ENCODE peak calls at places on chromosomes 16 and 17, in six cellular contexts. Y, D, P, R, V and A are unnamed samples.

GRCh38 chr17:68457168-68457538 is at the start of gene WIPI1:
- DNase-seq in P (peak; percentile 95), D (no peak), Y (no peak), R (no peak), V (peak; percentile 73), A (peak; percentile 57)

GRCh38 chr17:36532435-36532975 is 2.2 kb downstream of the MYO19 start:
- DNase-seq in V (no peak), P (no peak), Y (no peak), R (no peak), D (no peak), A (no peak)

GRCh38 chr16:88194397-88195020 is 188.2 kb upstream of the ZNF469 start:
- DNase-seq in R (no peak), Y (no peak), D (no peak), P (no peak), V (no peak), A (no peak)

GRCh38 chr17:10309003-10309974 is 63.5 kb downstream of the MYH13 start:
- DNase-seq in P (no peak), D (no peak), V (no peak), R (no peak), Y (no peak), A (no peak)

GRCh38 chr17:81888105-81888987 is 3.0 kb downstream of the ALYREF start:
- DNase-seq in P (no peak), V (no peak), Y (no peak), R (no peak), D (peak; percentile 50), A (no peak)

GRCh38 chr17:15303293-15303692 is 38.1 kb downstream of the TEKT3 start:
- DNase-seq in Y (no peak), R (no peak), D (no peak), P (no peak), V (no peak), A (no peak)

GRCh38 chr17:49512296-49513043 is 17.4 kb downstream of the NGFR start:
- DNase-seq in Y (no peak), V (no peak), R (peak; percentile 48), P (no peak), D (peak; percentile 48), A (no peak)

GRCh38 chr17:34579017-34579946 is at the start of gene TMEM132E:
- DNase-seq in P (no peak), R (peak; percentile 56), V (no peak), D (peak; percentile 73), Y (no peak), A (peak; percentile 29)

GRCh38 chr17:30336369-30337171 is 2.7 kb upstream of the TMIGD1 start:
- DNase-seq in R (peak; percentile 84), Y (peak; percentile 41), P (no peak), V (no peak), D (no peak), A (no peak)

GRCh38 chr16:31157136-31157535 is 7.3 kb upstream of the PRSS36 start:
- DNase-seq in D (no peak), V (peak; percentile 53), P (no peak), Y (no peak), R (no peak), A (no peak)

GRCh38 chr16:78984887-78985464 is 615.6 kb downstream of the MAF start:
- DNase-seq in V (no peak), R (peak; percentile 8), D (no peak), Y (no peak), P (no peak), A (peak; percentile 23)

GRCh38 chr17:31052187-31052889 is 42.4 kb upstream of the NF1 start:
- DNase-seq in P (no peak), V (peak; percentile 68), D (no peak), Y (no peak), R (peak; percentile 12), A (peak; percentile 29)

GRCh38 chr17:2691965-2692780 is 19.4 kb downstream of the CLUH start:
- DNase-seq in P (peak; percentile 65), Y (no peak), V (no peak), R (no peak), D (peak; percentile 57), A (peak; percentile 4)

GRCh38 chr16:66927918-66928649 is 2.7 kb upstream of the RRAD start:
- DNase-seq in R (no peak), Y (no peak), D (no peak), P (no peak), V (no peak), A (no peak)

GRCh38 chr16:73058221-73058615 is 10.3 kb upstream of the ZFHX3 start:
- DNase-seq in D (no peak), V (peak; percentile 44), R (no peak), Y (no peak), P (peak; percentile 89), A (peak; percentile 63)

GRCh38 chr16:89375021-89375420 is 115.3 kb downstream of the ANKRD11 start:
- DNase-seq in P (peak; percentile 83), R (no peak), V (no peak), Y (no peak), D (no peak), A (no peak)

GRCh38 chr17:43982171-43982570 is 22.3 kb upstream of the NAGS start:
- DNase-seq in P (no peak), V (no peak), Y (no peak), R (no peak), D (no peak), A (no peak)

GRCh38 chr17:8109669-8110455 is 8.5 kb downstream of the ALOXE3 start:
- DNase-seq in D (peak; percentile 94), R (peak; percentile 66), V (peak; percentile 65), P (peak; percentile 94), Y (peak; percentile 74), A (no peak)

GRCh38 chr17:31411707-31412285 is 20.3 kb downstream of the RAB11FIP4 start:
- DNase-seq in R (no peak), Y (no peak), D (no peak), V (no peak), P (peak; percentile 56), A (no peak)

GRCh38 chr16:17301593-17302135 is 169.1 kb downstream of the XYLT1 start:
- DNase-seq in Y (no peak), D (no peak), V (no peak), R (no peak), P (peak; percentile 84), A (no peak)

GRCh38 chr17:9346296-9346926 is 229.2 kb downstream of the STX8 start:
- DNase-seq in V (no peak), Y (no peak), D (no peak), R (no peak), P (no peak), A (no peak)

GRCh38 chr17:4541041-4541327 is 14.2 kb downstream of the MYBBP1A start:
- DNase-seq in R (no peak), P (no peak), D (no peak), Y (no peak), V (peak; percentile 30), A (no peak)

GRCh38 chr17:59002848-59003247 is 103.8 kb downstream of the TRIM37 start:
- DNase-seq in V (no peak), D (no peak), R (no peak), Y (no peak), P (no peak), A (no peak)

GRCh38 chr17:81241648-81242420 is 2.7 kb downstream of the NDUFAF8 start:
- DNase-seq in P (peak; percentile 90), D (peak; percentile 83), V (no peak), R (peak; percentile 75), Y (peak; percentile 45), A (peak; percentile 44)

GRCh38 chr17:50037321-50038107 is 18.4 kb upstream of the ITGA3 start:
- DNase-seq in R (no peak), D (no peak), V (peak; percentile 87), Y (no peak), P (peak; percentile 83), A (no peak)

GRCh38 chr17:75535871-75536270 is 10.4 kb downstream of the LLGL2 start:
- DNase-seq in R (no peak), V (no peak), Y (no peak), D (no peak), P (no peak), A (no peak)

GRCh38 chr16:67995423-67995822 is 3.9 kb downstream of the DPEP2 start:
- DNase-seq in R (no peak), Y (no peak), V (no peak), D (no peak), P (no peak), A (no peak)

GRCh38 chr16:55842369-55843104 is 9.6 kb upstream of the CES1 start:
- DNase-seq in D (no peak), Y (no peak), P (no peak), V (no peak), R (peak; percentile 61), A (peak; percentile 35)
- H3K4me3 ChIP-seq in D (no peak overlapping the region), Y (no peak overlapping the region), P (no peak overlapping the region), V (no peak overlapping the region), R (no peak overlapping the region), A (no peak overlapping the region)

GRCh38 chr16:85005278-85006069 is 5.9 kb downstream of the ZDHHC7 start:
- DNase-seq in R (peak; percentile 67), Y (no peak), V (no peak), P (no peak), D (no peak), A (no peak)
- H3K27ac ChIP-seq in R (no peak overlapping the region), Y (no peak overlapping the region), V (peak overlapping the region; percentile 83), P (peak overlapping the region; percentile 36), D (peak overlapping the region; percentile 11), A (no peak overlapping the region)

GRCh38 chr16:14098081-14098480 is 27.0 kb downstream of the MRTFB start:
- DNase-seq in D (no peak), Y (no peak), P (no peak), V (no peak), R (no peak), A (no peak)
- H3K4me1 ChIP-seq in D (peaks cover 56% of the 10 kb centered on the region), Y (no peaks in the 10 kb centered on the region), P (no peaks in the 10 kb centered on the region), V (peaks cover 33% of the 10 kb centered on the region), R (no peaks in the 10 kb centered on the region), A (peaks cover 32% of the 10 kb centered on the region)

GRCh38 chr17:78774956-78775571 is 7.0 kb downstream of the CYTH1 start:
- DNase-seq in D (no peak), R (no peak), Y (peak; percentile 43), V (no peak), P (peak; percentile 89), A (no peak)
- H3K4me3 ChIP-seq in D (no peak overlapping the region), R (no peak overlapping the region), Y (peak overlapping the region; percentile 48), V (peak overlapping the region; percentile 8), P (peak overlapping the region; percentile 11), A (no peak overlapping the region)

DNA sequence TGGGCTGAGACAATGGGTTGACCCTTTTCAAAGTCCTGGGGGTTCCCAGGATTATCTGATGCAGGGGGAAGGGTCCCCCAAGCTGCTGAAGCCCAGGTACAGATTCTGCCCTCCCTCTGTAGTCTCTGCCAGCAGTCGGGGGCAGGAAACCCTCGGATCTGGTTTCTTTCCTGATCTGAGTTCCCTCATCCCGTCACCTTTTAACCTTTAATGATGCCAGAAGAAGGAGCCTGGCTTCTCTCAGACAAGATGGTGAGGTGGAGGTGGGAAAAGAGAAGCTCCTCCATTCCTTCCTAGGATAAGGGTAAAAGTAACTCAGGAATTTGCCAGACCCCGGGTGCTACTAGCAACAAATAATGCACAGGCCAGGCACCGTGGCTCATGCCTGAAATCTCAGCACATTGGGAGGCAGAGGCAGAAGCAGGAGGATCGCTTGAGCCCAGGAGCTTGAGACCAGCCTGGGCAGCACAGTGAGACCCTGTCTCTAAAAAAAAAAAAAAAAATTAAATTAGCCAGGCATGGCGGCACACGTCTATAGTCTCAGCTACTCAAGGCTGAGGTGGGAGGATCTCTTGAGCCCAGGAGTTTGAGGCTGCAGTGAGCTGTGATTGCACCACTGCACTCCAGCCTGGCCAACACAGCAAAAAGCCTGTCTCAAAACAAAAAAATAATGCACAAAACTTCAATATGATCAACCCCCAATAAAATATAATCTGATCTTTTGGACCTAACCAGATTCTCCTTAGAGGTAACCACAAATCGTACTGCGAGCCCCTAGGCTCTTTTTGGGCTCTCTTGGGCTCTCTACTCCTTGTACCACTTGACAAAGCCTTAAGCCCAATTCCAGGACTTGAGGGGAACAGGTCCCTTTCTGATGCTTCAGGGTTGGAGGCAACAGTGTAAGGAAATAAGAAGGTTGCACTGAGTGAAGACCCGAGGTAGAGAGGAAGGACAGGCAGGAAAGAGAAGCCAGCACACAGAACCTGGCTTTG is 5.7 kb downstream of the CDC42EP4 start:
- DNase-seq in D (no peak), R (no peak), V (no peak), Y (no peak), P (no peak), A (no peak)
- H3K27ac ChIP-seq in D (peak overlapping the region; percentile 98), R (no peak overlapping the region), V (peak overlapping the region; percentile 97), Y (no peak overlapping the region), P (peak overlapping the region; percentile 82), A (peak overlapping the region; percentile 98)

GRCh38 chr16:85577899-85578598 is 35.1 kb upstream of the GSE1 start:
- DNase-seq in R (no peak), Y (no peak), D (no peak), P (no peak), V (no peak), A (no peak)
- H3K4me1 ChIP-seq in R (peaks cover 19% of the 10 kb centered on the region), Y (no peaks in the 10 kb centered on the region), D (peaks cover 31% of the 10 kb centered on the region), P (peaks cover 28% of the 10 kb centered on the region), V (peaks cover 94% of the 10 kb centered on the region), A (peaks cover 57% of the 10 kb centered on the region)